ENCODE peak calls at places on chromosome 15, in seven cellular contexts. S is stimulated activated CD4-positive, alpha-beta T cell treated with anti-CD3 and anti-CD28 coated beads, Interleukin-1b, Interleukin-23, amount 100 ng/mL, for 24 hours; K is fibroblast of mammary gland; Z is B cell; Y is non-pigmented ciliary epithelial cell; A is trophoblast cell; J is adipocyte. B is an unnamed sample.
A peak's percentile ranks its signal among the peaks of the same experiment; 100 is the strongest.

GRCh38 chr15:56272474-56272873 is 28.8 kb upstream of the RFX7 start:
- DNase-seq in A (no peak), Y (no peak), J (no peak), Z (no peak), S (no peak), K (peak; percentile 31), B (no peak)

GRCh38 chr15:77988386-77989301 is 88.9 kb downstream of the TBC1D2B start:
- DNase-seq in Y (no peak), A (no peak), J (no peak), Z (no peak), S (no peak), K (no peak), B (no peak)

GRCh38 chr15:70505411-70505919 is 257.9 kb downstream of the UACA start:
- DNase-seq in A (peak; percentile 69), Y (no peak), S (no peak), Z (no peak), J (peak; percentile 79), K (peak; percentile 88), B (peak; percentile 97)

GRCh38 chr15:70044168-70044567 is 53.5 kb downstream of the TLE3 start:
- DNase-seq in Z (no peak), A (peak; percentile 33), K (no peak), Y (no peak), J (no peak), S (no peak), B (no peak)

GRCh38 chr15:58770519-58770856 is 614 bp upstream of the MINDY2 start:
- DNase-seq in K (peak; percentile 84), J (no peak), Z (peak; percentile 53), S (no peak), Y (peak; percentile 70), A (peak; percentile 68), B (peak; percentile 63)

GRCh38 chr15:68620721-68621528 is 42.1 kb downstream of the CORO2B start:
- DNase-seq in J (peak; percentile 47), S (no peak), Y (peak; percentile 67), K (peak; percentile 97), A (no peak), Z (no peak), B (peak; percentile 83)

GRCh38 chr15:65245096-65245849 is 34.0 kb upstream of the CILP start:
- DNase-seq in J (peak; percentile 61), Z (no peak), A (no peak), Y (peak; percentile 14), S (no peak), K (peak; percentile 87), B (no peak)

GRCh38 chr15:65326844-65327243 is 22.4 kb downstream of the RNU5B-1 start:
- DNase-seq in K (no peak), S (no peak), Z (no peak), A (no peak), J (no peak), Y (no peak), B (no peak)

GRCh38 chr15:62306851-62307504 is 141.9 kb upstream of the C2CD4B start:
- DNase-seq in Z (no peak), Y (peak; percentile 27), S (no peak), J (peak; percentile 86), A (peak; percentile 84), K (peak; percentile 83), B (peak; percentile 34)

GRCh38 chr15:57025264-57025939 is 107.0 kb downstream of the TCF12 start:
- DNase-seq in A (peak; percentile 57), S (no peak), J (peak; percentile 59), Y (no peak), K (peak; percentile 77), Z (no peak), B (no peak)

GRCh38 chr15:69478259-69478687 is 25.7 kb downstream of the RPLP1 start:
- DNase-seq in Z (no peak), K (peak; percentile 38), Y (no peak), S (peak; percentile 35), J (peak; percentile 72), A (peak; percentile 83), B (no peak)

GRCh38 chr15:80507131-80507530 is 102.9 kb downstream of the ARNT2 start:
- DNase-seq in K (no peak), Z (no peak), A (no peak), Y (no peak), S (no peak), J (peak; percentile 26), B (no peak)

GRCh38 chr15:22873204-22873701 is 34.8 kb downstream of the NIPA2 start:
- DNase-seq in K (peak; percentile 45), Z (no peak), Y (peak; percentile 86), J (peak; percentile 26), S (no peak), A (peak; percentile 48), B (peak; percentile 38)

GRCh38 chr15:73857193-73857920 is 16.0 kb upstream of the TBC1D21 start:
- DNase-seq in A (no peak), Y (no peak), J (no peak), Z (peak; percentile 20), S (no peak), K (no peak), B (no peak)

GRCh38 chr15:83844742-83845141 is 190.8 kb downstream of the ADAMTSL3 start:
- DNase-seq in J (no peak), K (peak; percentile 90), A (peak; percentile 89), S (no peak), Z (no peak), Y (no peak), B (no peak)

GRCh38 chr15:83010709-83011270 is 649 bp downstream of the C15orf40 start:
- DNase-seq in S (peak; percentile 71), Y (peak; percentile 61), K (peak; percentile 84), Z (peak; percentile 66), J (peak; percentile 88), A (peak; percentile 74), B (peak; percentile 32)

GRCh38 chr15:39850436-39850835 is 67.8 kb upstream of the FSIP1 start:
- DNase-seq in A (no peak), Y (no peak), Z (no peak), J (no peak), S (no peak), K (no peak), B (no peak)

GRCh38 chr15:68230157-68231100 is 901 bp upstream of the CLN6 start:
- DNase-seq in Z (no peak), A (peak; percentile 96), K (peak; percentile 72), Y (no peak), J (peak; percentile 33), S (no peak), B (no peak)

GRCh38 chr15:22786868-22787698 is 639 bp downstream of the NIPA1 start:
- DNase-seq in A (peak; percentile 53), K (peak; percentile 10), Z (no peak), S (no peak), J (peak; percentile 52), Y (no peak), B (no peak)

GRCh38 chr15:77632760-77633133 is at the start of gene LINGO1:
- DNase-seq in A (no peak), Z (no peak), K (peak; percentile 2), S (no peak), Y (no peak), J (peak; percentile 58), B (no peak)

GRCh38 chr15:93861956-93862741 is 369.2 kb upstream of the MCTP2 start:
- DNase-seq in Y (no peak), J (no peak), Z (no peak), K (no peak), A (no peak), S (no peak), B (peak; percentile 44)

B was measured in retinal pigment epithelial cell.